ENCODE peak calls at places on chromosomes 3 and 15, in four cellular contexts. One of them, this sample, is unnamed.

GRCh38 chr15:36334059-36334458 is 245.4 kb upstream of the CDIN1 start:
- DNase-seq in GM10248: no peak
- DNase-seq in AG20443: peak
- DNase-seq in neural crest cell: no peak
- DNase-seq in this sample: peak

GRCh38 chr3:170705136-170705535 is 119.3 kb upstream of the SLC7A14 start:
- DNase-seq in GM10248: no peak
- DNase-seq in AG20443: no peak
- DNase-seq in neural crest cell: no peak
- DNase-seq in this sample: no peak

GRCh38 chr15:78457101-78457500 is 19.1 kb downstream of the IREB2 start:
- DNase-seq in GM10248: no peak
- DNase-seq in AG20443: peak
- DNase-seq in neural crest cell: no peak
- DNase-seq in this sample: no peak

GRCh38 chr15:83554558-83554957 is 99.4 kb upstream of the ADAMTSL3 start:
- DNase-seq in GM10248: no peak
- DNase-seq in AG20443: no peak
- DNase-seq in neural crest cell: no peak
- DNase-seq in this sample: no peak

GRCh38 chr15:94844533-94845390 is 613.4 kb downstream of the MCTP2 start:
- DNase-seq in GM10248: no peak
- DNase-seq in AG20443: peak
- DNase-seq in neural crest cell: peak
- DNase-seq in this sample: peak

GRCh38 chr3:130711885-130712284 is 34.7 kb downstream of the PIK3R4 start:
- DNase-seq in GM10248: no peak
- DNase-seq in AG20443: no peak
- DNase-seq in neural crest cell: no peak
- DNase-seq in this sample: no peak

GRCh38 chr15:58074452-58074851 is 8.9 kb upstream of the ALDH1A2 start:
- DNase-seq in GM10248: no peak
- DNase-seq in AG20443: no peak
- DNase-seq in neural crest cell: no peak
- DNase-seq in this sample: no peak

GRCh38 chr15:39462691-39463090 is 118.2 kb upstream of the THBS1 start:
- DNase-seq in GM10248: no peak
- DNase-seq in AG20443: no peak
- DNase-seq in neural crest cell: no peak
- DNase-seq in this sample: no peak

GRCh38 chr3:124142389-124142970 is 150.6 kb upstream of the ROPN1 start:
- DNase-seq in GM10248: peak
- DNase-seq in AG20443: no peak
- DNase-seq in neural crest cell: no peak
- DNase-seq in this sample: no peak

GRCh38 chr15:68268405-68268804 is 9.1 kb upstream of the FEM1B start:
- DNase-seq in GM10248: no peak
- DNase-seq in AG20443: no peak
- DNase-seq in neural crest cell: no peak
- DNase-seq in this sample: no peak

GRCh38 chr3:31980530-31981205 is 394 bp downstream of the OSBPL10 start:
- DNase-seq in GM10248: peak
- DNase-seq in AG20443: peak
- DNase-seq in neural crest cell: peak
- DNase-seq in this sample: no peak

GRCh38 chr15:42367041-42367440 is 7.7 kb downstream of the CAPN3 start:
- DNase-seq in GM10248: no peak
- DNase-seq in AG20443: no peak
- DNase-seq in neural crest cell: no peak
- DNase-seq in this sample: no peak

GRCh38 chr3:40720863-40721262 is 196.1 kb downstream of the ZNF621 start:
- DNase-seq in GM10248: no peak
- DNase-seq in AG20443: no peak
- DNase-seq in neural crest cell: no peak
- DNase-seq in this sample: no peak

GRCh38 chr3:124202754-124203153 is 210.8 kb upstream of the ROPN1 start:
- DNase-seq in GM10248: no peak
- DNase-seq in AG20443: peak
- DNase-seq in neural crest cell: no peak
- DNase-seq in this sample: no peak

GRCh38 chr3:55246016-55246415 is 241.1 kb downstream of the WNT5A start:
- DNase-seq in GM10248: no peak
- DNase-seq in AG20443: no peak
- DNase-seq in neural crest cell: no peak
- DNase-seq in this sample: no peak

GRCh38 chr3:32500880-32501784 is 1.5 kb downstream of the CMTM6 start:
- DNase-seq in GM10248: no peak
- DNase-seq in AG20443: no peak
- DNase-seq in neural crest cell: no peak
- DNase-seq in this sample: no peak

GRCh38 chr15:44101944-44102343 is 93.1 kb downstream of the FRMD5 start:
- DNase-seq in GM10248: no peak
- DNase-seq in AG20443: peak
- DNase-seq in neural crest cell: no peak
- DNase-seq in this sample: no peak

GRCh38 chr3:53109190-53109589 is 21.0 kb downstream of the RFT1 start:
- DNase-seq in GM10248: no peak
- DNase-seq in AG20443: peak
- DNase-seq in neural crest cell: no peak
- DNase-seq in this sample: no peak

GRCh38 chr15:52309154-52309548 is 13.5 kb upstream of the MYO5C start:
- DNase-seq in GM10248: no peak
- DNase-seq in AG20443: no peak
- DNase-seq in neural crest cell: no peak
- DNase-seq in this sample: no peak

GRCh38 chr15:53549697-53550315 is 209.7 kb downstream of the WDR72 start:
- DNase-seq in GM10248: no peak
- DNase-seq in AG20443: no peak
- DNase-seq in neural crest cell: no peak
- DNase-seq in this sample: no peak

GRCh38 chr15:73370151-73370550 is 1.4 kb upstream of the HCN4 start:
- DNase-seq in GM10248: no peak
- DNase-seq in AG20443: no peak
- DNase-seq in neural crest cell: no peak
- DNase-seq in this sample: no peak

GRCh38 chr3:149506540-149506939 is 32.0 kb downstream of the TM4SF4 start:
- DNase-seq in GM10248: no peak
- DNase-seq in AG20443: peak
- DNase-seq in neural crest cell: no peak
- DNase-seq in this sample: no peak

GRCh38 chr3:29152379-29152778 is 128.5 kb upstream of the RBMS3 start:
- DNase-seq in GM10248: no peak
- DNase-seq in AG20443: no peak
- DNase-seq in neural crest cell: peak
- DNase-seq in this sample: no peak

GRCh38 chr15:41941644-41942415 is 30.5 kb downstream of the EHD4 start:
- DNase-seq in GM10248: no peak
- DNase-seq in AG20443: no peak
- DNase-seq in neural crest cell: no peak
- DNase-seq in this sample: no peak

GRCh38 chr3:45986303-45986982 is 9.2 kb downstream of the FYCO1 start:
- DNase-seq in GM10248: no peak
- DNase-seq in AG20443: peak
- DNase-seq in neural crest cell: no peak
- DNase-seq in this sample: no peak

GRCh38 chr15:69055251-69055650 is 40.8 kb downstream of the NOX5 start:
- DNase-seq in GM10248: no peak
- DNase-seq in AG20443: no peak
- DNase-seq in neural crest cell: no peak
- DNase-seq in this sample: no peak

GRCh38 chr3:115943579-115943978 is 320.3 kb downstream of the GAP43 start:
- DNase-seq in GM10248: no peak
- DNase-seq in AG20443: no peak
- DNase-seq in neural crest cell: no peak
- DNase-seq in this sample: no peak

GRCh38 chr3:30097022-30097650 is 509.3 kb upstream of the TGFBR2 start:
- DNase-seq in GM10248: no peak
- DNase-seq in AG20443: no peak
- DNase-seq in neural crest cell: no peak
- DNase-seq in this sample: no peak

GRCh38 chr3:168049366-168049974 is 46.3 kb downstream of the GOLIM4 start:
- DNase-seq in GM10248: no peak
- DNase-seq in AG20443: peak
- DNase-seq in neural crest cell: no peak
- DNase-seq in this sample: no peak

GRCh38 chr3:24512564-24513197 is 18.0 kb upstream of the THRB start:
- DNase-seq in GM10248: no peak
- DNase-seq in AG20443: no peak
- DNase-seq in neural crest cell: no peak
- DNase-seq in this sample: no peak

GRCh38 chr15:83282859-83283812 is 1.3 kb downstream of the BNC1 start:
- DNase-seq in GM10248: peak
- DNase-seq in AG20443: peak
- DNase-seq in neural crest cell: peak
- DNase-seq in this sample: no peak

GRCh38 chr3:40057077-40057476 is 247.7 kb downstream of the MYRIP start:
- DNase-seq in GM10248: no peak
- DNase-seq in AG20443: peak
- DNase-seq in neural crest cell: no peak
- DNase-seq in this sample: no peak

GRCh38 chr3:185658504-185658912 is 72.4 kb downstream of the SENP2 start:
- DNase-seq in GM10248: no peak
- DNase-seq in AG20443: peak
- DNase-seq in neural crest cell: no peak
- DNase-seq in this sample: no peak

GRCh38 chr15:41950127-41950483 is 22.3 kb downstream of the EHD4 start:
- DNase-seq in GM10248: no peak
- DNase-seq in AG20443: no peak
- DNase-seq in neural crest cell: no peak
- DNase-seq in this sample: no peak

GRCh38 chr3:71152892-71153265 is 430.6 kb downstream of the FOXP1 start:
- DNase-seq in GM10248: no peak
- DNase-seq in AG20443: no peak
- DNase-seq in neural crest cell: no peak
- DNase-seq in this sample: no peak

GRCh38 chr3:126921425-126921824 is 61.5 kb upstream of the PLXNA1 start:
- DNase-seq in GM10248: no peak
- DNase-seq in AG20443: no peak
- DNase-seq in neural crest cell: no peak
- DNase-seq in this sample: no peak

GRCh38 chr3:192706272-192706671 is 21.1 kb downstream of the FGF12 start:
- DNase-seq in GM10248: no peak
- DNase-seq in AG20443: no peak
- DNase-seq in neural crest cell: no peak
- DNase-seq in this sample: peak

GRCh38 chr3:128309026-128309425 is 155.7 kb downstream of the EEFSEC start:
- DNase-seq in GM10248: no peak
- DNase-seq in AG20443: no peak
- DNase-seq in neural crest cell: no peak
- DNase-seq in this sample: no peak